ENCODE peak calls at places on chromosome 17, in five cellular contexts. N is SK-N-SH, C is HepG2, D is K562, P is H1. K is an unnamed sample.

GRCh38 chr17:2064980-2065785 is 10.3 kb downstream of the HIC1 start:
- DNase-seq in N (peak), C (no peak), D (peak), P (no peak), K (no peak)

GRCh38 chr17:13735861-13736260 is 134.1 kb upstream of the HS3ST3A1 start:
- DNase-seq in N (peak), C (no peak), D (no peak), P (no peak), K (no peak)

GRCh38 chr17:4642286-4642685 is 808 bp upstream of the ALOX15 start:
- DNase-seq in N (no peak), C (no peak), D (no peak), P (no peak), K (no peak)

GRCh38 chr17:4541041-4541327 is 14.2 kb downstream of the MYBBP1A start:
- DNase-seq in N (no peak), C (no peak), D (no peak), P (no peak), K (no peak)

GRCh38 chr17:74089869-74090464 is 113.5 kb upstream of the RPL38 start:
- DNase-seq in N (peak), C (peak), D (peak), P (peak), K (peak)

GRCh38 chr17:48541574-48542113 is 3.3 kb downstream of the HOXB2 start:
- DNase-seq in N (peak), C (no peak), D (peak), P (no peak), K (no peak)

GRCh38 chr17:64147110-64148016 is 17.4 kb upstream of the ERN1 start:
- DNase-seq in N (peak), C (peak), D (peak), P (no peak), K (no peak)

GRCh38 chr17:31308372-31308905 is 5.4 kb downstream of the EVI2B start:
- DNase-seq in N (no peak), C (no peak), D (peak), P (no peak), K (no peak)

GRCh38 chr17:35896011-35896587 is 15.9 kb upstream of the CCL5 start:
- DNase-seq in N (no peak), C (no peak), D (no peak), P (no peak), K (no peak)

GRCh38 chr17:35183332-35183731 is 10.9 kb downstream of the SLC35G3 start:
- DNase-seq in N (no peak), C (no peak), D (no peak), P (no peak), K (no peak)

GRCh38 chr17:72754513-72754912 is 338.0 kb downstream of the SLC39A11 start:
- DNase-seq in N (no peak), C (no peak), D (no peak), P (no peak), K (no peak)

GRCh38 chr17:81707725-81708646 is 4.1 kb upstream of the SLC25A10 start:
- DNase-seq in N (no peak), C (no peak), D (no peak), P (no peak), K (no peak)

GRCh38 chr17:71237903-71238538 is 882.8 kb upstream of the SOX9 start:
- DNase-seq in N (peak), C (no peak), D (no peak), P (no peak), K (no peak)

GRCh38 chr17:76478097-76478496 is 10.7 kb downstream of the AANAT start:
- DNase-seq in N (no peak), C (no peak), D (no peak), P (no peak), K (no peak)

GRCh38 chr17:39152134-39152884 is 872 bp upstream of the PLXDC1 start:
- DNase-seq in N (peak), C (no peak), D (no peak), P (no peak), K (no peak)

GRCh38 chr17:40958086-40958953 is 8.4 kb downstream of the KRT39 start:
- DNase-seq in N (no peak), C (peak), D (no peak), P (no peak), K (no peak)

GRCh38 chr17:28370035-28370743 is at the start of gene VTN:
- DNase-seq in N (peak), C (peak), D (peak), P (no peak), K (no peak)

GRCh38 chr17:4329838-4330237 is 36.6 kb downstream of the UBE2G1 start:
- DNase-seq in N (no peak), C (no peak), D (no peak), P (no peak), K (no peak)

GRCh38 chr17:43576563-43577229 is 30.6 kb upstream of the ETV4 start:
- DNase-seq in N (peak), C (peak), D (peak), P (peak), K (peak)

GRCh38 chr17:45432405-45433113 is at the start of gene ARHGAP27:
- DNase-seq in N (peak), C (no peak), D (no peak), P (no peak), K (no peak)

GRCh38 chr17:64020068-64020766 is at the start of gene ICAM2:
- DNase-seq in N (no peak), C (no peak), D (no peak), P (no peak), K (peak)

GRCh38 chr17:8875416-8875815 is 7.9 kb upstream of the PIK3R6 start:
- DNase-seq in N (no peak), C (no peak), D (no peak), P (no peak), K (no peak)

GRCh38 chr17:75637143-75637538 is 3.9 kb downstream of the SMIM5 start:
- DNase-seq in N (no peak), C (no peak), D (no peak), P (no peak), K (no peak)

GRCh38 chr17:77424585-77425344 is 284.0 kb downstream of the SEC14L1 start:
- DNase-seq in N (peak), C (no peak), D (peak), P (no peak), K (no peak)

GRCh38 chr17:82334622-82335394 is 1.2 kb upstream of the SECTM1 start:
- DNase-seq in N (no peak), C (no peak), D (no peak), P (no peak), K (no peak)

GRCh38 chr17:35766903-35767510 is 6.3 kb downstream of the C17orf50 start:
- DNase-seq in N (peak), C (no peak), D (peak), P (no peak), K (no peak)

GRCh38 chr17:44353656-44354331 is 8.7 kb downstream of the GRN start:
- DNase-seq in N (no peak), C (no peak), D (no peak), P (no peak), K (no peak)

GRCh38 chr17:81409190-81409935 is 14.1 kb downstream of the BAHCC1 start:
- DNase-seq in N (peak), C (no peak), D (peak), P (no peak), K (no peak)

GRCh38 chr17:73096866-73097265 is 4.4 kb upstream of the SLC39A11 start:
- DNase-seq in N (no peak), C (no peak), D (no peak), P (no peak), K (no peak)

GRCh38 chr17:80886641-80887573 is 104.7 kb upstream of the CHMP6 start:
- DNase-seq in N (peak), C (no peak), D (no peak), P (no peak), K (no peak)

GRCh38 chr17:29722411-29723198 is 99.9 kb upstream of the CORO6 start:
- DNase-seq in N (peak), C (no peak), D (peak), P (no peak), K (peak)

GRCh38 chr17:34318474-34318873 is 761 bp upstream of the CCL8 start:
- DNase-seq in N (no peak), C (no peak), D (peak), P (no peak), K (no peak)

GRCh38 chr17:44400226-44400847 is 10.9 kb upstream of the ITGA2B start:
- DNase-seq in N (no peak), C (peak), D (peak), P (no peak), K (no peak)

GRCh38 chr17:14355556-14355955 is 54.7 kb downstream of the HS3ST3B1 start:
- DNase-seq in N (no peak), C (no peak), D (no peak), P (no peak), K (no peak)

GRCh38 chr17:77666480-77666879 is 292.0 kb upstream of the TNRC6C start:
- DNase-seq in N (no peak), C (no peak), D (no peak), P (no peak), K (no peak)

GRCh38 chr17:70028397-70028796 is 46.6 kb upstream of the KCNJ16 start:
- DNase-seq in N (no peak), C (no peak), D (no peak), P (no peak), K (no peak)

GRCh38 chr17:50150354-50151040 is at the start of gene PPP1R9B:
- DNase-seq in N (peak), C (no peak), D (no peak), P (no peak), K (no peak)
- H3K4me2 ChIP-seq in N (peak), C (peak), D (peak), P (peak), K (peak)

GRCh38 chr17:79794659-79795511 is 2.0 kb downstream of the CBX8 start:
- DNase-seq in N (no peak), C (no peak), D (no peak), P (no peak), K (no peak)
- TF ChIP-seq GABPA in N (no peak), C (no peak), D (no peak), P (no peak), K (no peak)

GRCh38 chr17:65994679-65995078 is 197.3 kb downstream of the CEP112 start:
- DNase-seq in N (no peak), C (no peak), D (no peak), P (no peak), K (no peak)

GRCh38 chr17:65988451-65988850 is 203.5 kb downstream of the CEP112 start:
- DNase-seq in N (no peak), C (no peak), D (no peak), P (no peak), K (no peak)

GRCh38 chr17:65987988-65988387 is 203.9 kb downstream of the CEP112 start:
- DNase-seq in N (no peak), C (peak), D (peak), P (no peak), K (peak)

GRCh38 chr17:65994114-65994513 is 197.8 kb downstream of the CEP112 start:
- DNase-seq in N (no peak), C (no peak), D (no peak), P (no peak), K (no peak)

GRCh38 chr17:65990593-65990992 is 201.3 kb downstream of the CEP112 start:
- DNase-seq in N (no peak), C (no peak), D (no peak), P (no peak), K (no peak)
- H3K4me2 ChIP-seq in N (no peak), C (no peak), D (no peak), P (no peak), K (no peak)

GRCh38 chr17:66514227-66514806 is 211.9 kb downstream of the PRKCA start:
- DNase-seq in N (no peak), C (no peak), D (no peak), P (no peak), K (no peak)

GRCh38 chr17:66518677-66519076 is 216.3 kb downstream of the PRKCA start:
- DNase-seq in N (peak), C (no peak), D (no peak), P (no peak), K (no peak)

GRCh38 chr17:66517336-66518009 is 215.1 kb downstream of the PRKCA start:
- DNase-seq in N (no peak), C (no peak), D (no peak), P (no peak), K (no peak)

GRCh38 chr17:66520986-66521385 is 218.6 kb downstream of the PRKCA start:
- DNase-seq in N (no peak), C (no peak), D (no peak), P (no peak), K (no peak)

DNA sequence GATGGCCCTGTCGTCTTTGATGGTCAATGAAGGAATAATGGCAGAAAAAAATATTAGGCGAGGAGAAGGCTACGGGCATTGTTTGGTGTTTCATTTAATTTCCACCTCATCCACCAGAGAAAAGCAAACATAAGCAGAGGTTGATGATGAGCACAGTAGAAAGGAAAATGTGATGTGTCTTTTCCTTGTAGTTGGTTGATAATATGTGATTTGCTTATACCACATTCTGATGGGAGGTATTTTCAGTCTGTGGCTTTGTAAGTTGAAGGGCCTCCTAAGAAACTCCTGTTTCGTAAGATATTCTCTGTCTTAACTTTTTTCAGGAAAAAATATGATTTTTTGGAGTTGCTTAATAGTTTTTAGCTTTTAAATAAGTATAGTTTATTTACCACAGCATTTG is 215.7 kb downstream of the PRKCA start:
- DNase-seq in N (no peak), C (no peak), D (no peak), P (no peak), K (no peak)
- TF ChIP-seq GABPA in N (no peak), C (no peak), D (no peak), P (no peak), K (no peak)

GRCh38 chr17:15966879-15967248 is 21.9 kb downstream of the ADORA2B start:
- DNase-seq in N (no peak), C (peak), D (no peak), P (no peak), K (no peak)

GRCh38 chr17:15965510-15965909 is 20.6 kb downstream of the ADORA2B start:
- DNase-seq in N (no peak), C (no peak), D (no peak), P (no peak), K (no peak)

GRCh38 chr17:15967706-15968399 is 22.9 kb downstream of the ADORA2B start:
- DNase-seq in N (no peak), C (peak), D (no peak), P (no peak), K (no peak)

GRCh38 chr17:15963670-15964110 is 18.8 kb downstream of the ADORA2B start:
- DNase-seq in N (no peak), C (no peak), D (no peak), P (no peak), K (no peak)

GRCh38 chr17:15966183-15966878 is 21.4 kb downstream of the ADORA2B start:
- DNase-seq in N (no peak), C (peak), D (no peak), P (no peak), K (no peak)
- H3K4me2 ChIP-seq in N (no peak), C (peak), D (peak), P (peak), K (no peak)